ENCODE peak calls at places on chromosomes 5 and 9, in six cellular contexts. One of them, this sample, is unnamed.

GRCh38 chr5:150045512-150045911 is 40.8 kb downstream of the CSF1R start:
- DNase-seq in kidney: no peak
- DNase-seq in HepG2: no peak
- DNase-seq in colonic mucosa: no peak
- DNase-seq in IMR-90: no peak
- DNase-seq in mesenchymal stem cell: no peak
- DNase-seq in this sample: peak

GRCh38 chr9:28808042-28808441 is 1234.8 kb upstream of the C9orf72 start:
- DNase-seq in kidney: no peak
- DNase-seq in HepG2: no peak
- DNase-seq in colonic mucosa: no peak
- DNase-seq in IMR-90: no peak
- DNase-seq in mesenchymal stem cell: peak
- DNase-seq in this sample: no peak

GRCh38 chr5:135034186-135034962 is at the start of gene PITX1:
- DNase-seq in kidney: peak
- DNase-seq in HepG2: peak
- DNase-seq in colonic mucosa: peak
- DNase-seq in IMR-90: peak
- DNase-seq in mesenchymal stem cell: peak
- DNase-seq in this sample: peak

GRCh38 chr9:98907055-98907454 is 36.7 kb upstream of the COL15A1 start:
- DNase-seq in kidney: no peak
- DNase-seq in HepG2: no peak
- DNase-seq in colonic mucosa: no peak
- DNase-seq in IMR-90: no peak
- DNase-seq in mesenchymal stem cell: peak
- DNase-seq in this sample: no peak

GRCh38 chr5:116573617-116574431 is 799 bp downstream of the SEMA6A start:
- DNase-seq in kidney: peak
- DNase-seq in HepG2: no peak
- DNase-seq in colonic mucosa: peak
- DNase-seq in IMR-90: no peak
- DNase-seq in mesenchymal stem cell: peak
- DNase-seq in this sample: peak

GRCh38 chr5:167867281-167867680 is 424.2 kb upstream of the WWC1 start:
- DNase-seq in kidney: no peak
- DNase-seq in HepG2: no peak
- DNase-seq in colonic mucosa: no peak
- DNase-seq in IMR-90: no peak
- DNase-seq in mesenchymal stem cell: no peak
- DNase-seq in this sample: no peak

GRCh38 chr9:74951725-74952151 is 974 bp downstream of the C9orf40 start:
- DNase-seq in kidney: peak
- DNase-seq in HepG2: peak
- DNase-seq in colonic mucosa: peak
- DNase-seq in IMR-90: peak
- DNase-seq in mesenchymal stem cell: peak
- DNase-seq in this sample: peak

GRCh38 chr9:20236676-20237075 is 385.6 kb downstream of the MLLT3 start:
- DNase-seq in kidney: no peak
- DNase-seq in HepG2: peak
- DNase-seq in colonic mucosa: no peak
- DNase-seq in IMR-90: no peak
- DNase-seq in mesenchymal stem cell: no peak
- DNase-seq in this sample: no peak

GRCh38 chr5:133219296-133219695 is 167.5 kb downstream of the HSPA4 start:
- DNase-seq in kidney: no peak
- DNase-seq in HepG2: no peak
- DNase-seq in colonic mucosa: no peak
- DNase-seq in IMR-90: no peak
- DNase-seq in mesenchymal stem cell: no peak
- DNase-seq in this sample: peak

GRCh38 chr5:68432682-68433081 is 217.1 kb downstream of the PIK3R1 start:
- DNase-seq in kidney: no peak
- DNase-seq in HepG2: no peak
- DNase-seq in colonic mucosa: no peak
- DNase-seq in IMR-90: no peak
- DNase-seq in mesenchymal stem cell: no peak
- DNase-seq in this sample: no peak

GRCh38 chr5:31639488-31640011 is 619 bp downstream of the PDZD2 start:
- DNase-seq in kidney: peak
- DNase-seq in HepG2: no peak
- DNase-seq in colonic mucosa: no peak
- DNase-seq in IMR-90: no peak
- DNase-seq in mesenchymal stem cell: peak
- DNase-seq in this sample: peak

GRCh38 chr9:136886610-136887597 is 588 bp downstream of the TRAF2 start:
- DNase-seq in kidney: peak
- DNase-seq in HepG2: no peak
- DNase-seq in colonic mucosa: no peak
- DNase-seq in IMR-90: peak
- DNase-seq in mesenchymal stem cell: peak
- DNase-seq in this sample: peak

GRCh38 chr5:74798977-74799911 is 32.2 kb downstream of the NSA2 start:
- DNase-seq in kidney: no peak
- DNase-seq in HepG2: peak
- DNase-seq in colonic mucosa: no peak
- DNase-seq in IMR-90: peak
- DNase-seq in mesenchymal stem cell: no peak
- DNase-seq in this sample: no peak

DNA sequence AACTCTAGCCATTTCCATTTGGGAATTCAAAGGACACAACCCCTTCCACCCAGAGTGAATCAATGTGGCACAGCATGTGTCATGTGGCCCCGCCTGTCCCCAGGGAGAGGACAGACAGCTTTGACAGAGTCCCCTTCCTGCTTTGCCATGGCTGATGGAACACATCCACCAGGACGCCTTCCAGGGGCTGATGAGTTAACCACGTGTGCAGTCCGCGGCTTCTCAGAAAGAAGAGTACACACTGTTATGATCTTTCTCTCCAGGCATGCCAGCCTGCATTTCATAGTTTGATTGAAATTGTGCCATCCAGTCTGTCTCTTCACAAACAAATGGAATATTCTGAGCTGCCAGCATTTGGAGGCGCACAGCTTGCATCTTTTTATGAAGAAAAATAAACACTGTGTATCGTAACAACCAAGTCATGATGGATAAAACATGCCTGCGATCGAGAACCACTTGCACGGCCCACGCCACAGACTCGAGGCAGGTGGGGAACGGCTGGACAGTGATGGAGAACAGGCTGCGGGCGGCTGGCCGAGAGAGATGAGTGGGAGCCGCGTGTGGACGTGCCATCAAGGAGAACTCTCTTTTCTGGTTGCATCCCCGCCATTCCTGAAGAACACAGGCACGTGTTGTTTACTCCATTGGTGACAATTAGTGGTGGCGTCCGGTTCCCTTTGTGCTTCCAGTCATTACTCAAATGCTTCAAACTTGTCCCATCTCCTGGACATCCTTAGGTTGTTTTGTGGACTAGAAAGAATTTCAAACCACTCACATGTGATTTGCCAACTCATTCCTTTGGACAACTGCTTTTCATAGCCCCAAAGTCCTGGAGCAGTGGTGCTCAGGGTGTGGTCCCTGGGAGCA is 220.2 kb downstream of the AGTPBP1 start:
- DNase-seq in kidney: no peak
- DNase-seq in HepG2: no peak
- DNase-seq in colonic mucosa: no peak
- DNase-seq in IMR-90: no peak
- DNase-seq in mesenchymal stem cell: no peak
- DNase-seq in this sample: no peak
- H3K4me3 ChIP-seq in kidney: no peak
- H3K4me3 ChIP-seq in HepG2: no peak
- H3K4me3 ChIP-seq in colonic mucosa: no peak
- H3K4me3 ChIP-seq in IMR-90: no peak
- H3K4me3 ChIP-seq in mesenchymal stem cell: no peak
- H3K4me3 ChIP-seq in this sample: no peak

GRCh38 chr5:148477429-148477828 is 93.7 kb downstream of the FBXO38 start:
- DNase-seq in kidney: no peak
- DNase-seq in HepG2: no peak
- DNase-seq in colonic mucosa: no peak
- DNase-seq in IMR-90: no peak
- DNase-seq in mesenchymal stem cell: no peak
- DNase-seq in this sample: no peak

GRCh38 chr5:148476302-148476701 is 92.5 kb downstream of the FBXO38 start:
- DNase-seq in kidney: no peak
- DNase-seq in HepG2: no peak
- DNase-seq in colonic mucosa: no peak
- DNase-seq in IMR-90: no peak
- DNase-seq in mesenchymal stem cell: no peak
- DNase-seq in this sample: no peak

GRCh38 chr5:148471379-148471778 is 87.6 kb downstream of the FBXO38 start:
- DNase-seq in kidney: no peak
- DNase-seq in HepG2: no peak
- DNase-seq in colonic mucosa: no peak
- DNase-seq in IMR-90: peak
- DNase-seq in mesenchymal stem cell: no peak
- DNase-seq in this sample: no peak

GRCh38 chr5:148469446-148470062 is 85.8 kb downstream of the FBXO38 start:
- DNase-seq in kidney: no peak
- DNase-seq in HepG2: no peak
- DNase-seq in colonic mucosa: no peak
- DNase-seq in IMR-90: peak
- DNase-seq in mesenchymal stem cell: peak
- DNase-seq in this sample: no peak

DNA sequence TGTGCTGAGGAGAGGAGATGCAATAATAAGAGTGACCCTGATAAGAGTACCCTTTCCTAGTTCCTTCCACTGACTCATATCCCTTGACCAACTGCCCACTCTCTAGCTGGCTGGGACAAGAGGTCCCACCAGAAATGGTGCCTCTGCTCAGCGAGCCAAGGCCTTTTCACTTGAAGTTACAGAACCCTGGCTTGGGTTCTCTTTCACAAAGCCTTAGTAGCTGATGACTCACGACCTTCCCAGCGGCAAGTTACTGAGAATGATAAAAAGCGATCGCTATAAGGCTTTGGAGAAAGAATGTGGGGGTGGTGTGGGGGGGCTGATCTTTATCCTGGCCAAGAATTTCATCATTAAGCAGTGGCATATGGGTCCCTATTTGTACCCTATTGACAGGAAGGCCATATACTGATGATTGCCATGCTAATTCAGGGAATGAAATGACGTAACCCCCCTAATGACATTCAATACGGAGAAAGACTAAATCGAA is 90.3 kb downstream of the FBXO38 start:
- DNase-seq in kidney: no peak
- DNase-seq in HepG2: no peak
- DNase-seq in colonic mucosa: no peak
- DNase-seq in IMR-90: peak
- DNase-seq in mesenchymal stem cell: no peak
- DNase-seq in this sample: no peak
- H3K27ac ChIP-seq in kidney: no peak
- H3K27ac ChIP-seq in HepG2: no peak
- H3K27ac ChIP-seq in colonic mucosa: no peak
- H3K27ac ChIP-seq in IMR-90: no peak
- H3K27ac ChIP-seq in mesenchymal stem cell: no peak
- H3K27ac ChIP-seq in this sample: no peak

GRCh38 chr9:97220894-97221477 is 86.5 kb upstream of the CCDC180 start:
- DNase-seq in kidney: no peak
- DNase-seq in HepG2: no peak
- DNase-seq in colonic mucosa: no peak
- DNase-seq in IMR-90: no peak
- DNase-seq in mesenchymal stem cell: peak
- DNase-seq in this sample: peak
- H3K9ac ChIP-seq in kidney: no peak
- H3K9ac ChIP-seq in HepG2: no peak
- H3K9ac ChIP-seq in colonic mucosa: no peak
- H3K9ac ChIP-seq in IMR-90: no peak
- H3K9ac ChIP-seq in mesenchymal stem cell: no peak
- H3K9ac ChIP-seq in this sample: peak

DNA sequence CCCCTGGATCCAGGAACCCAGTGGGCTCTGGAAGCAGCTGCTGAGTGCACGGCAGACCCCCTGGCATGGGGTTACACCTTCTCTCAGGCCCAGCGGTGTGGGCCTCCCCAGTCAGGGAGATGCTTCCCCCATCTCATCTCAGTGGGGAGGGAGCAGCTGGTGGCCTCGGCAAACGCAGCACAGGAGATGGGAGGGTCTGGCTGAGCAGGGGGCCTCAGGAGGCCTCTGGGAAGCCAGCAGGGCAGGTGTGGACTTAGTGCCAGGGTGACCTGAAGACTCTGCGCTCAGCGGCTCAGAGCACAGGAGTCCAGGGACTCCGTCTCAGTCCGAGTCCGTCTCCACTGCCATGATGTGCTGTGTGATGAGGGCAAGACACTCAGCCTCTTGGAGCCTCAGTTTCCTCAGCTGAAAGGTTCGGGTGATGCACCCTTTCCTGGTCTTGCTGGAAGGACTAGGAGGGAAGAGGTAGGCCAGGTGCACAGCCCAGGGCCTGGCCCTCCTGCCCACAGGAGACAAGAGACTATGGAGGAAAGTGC is 100.6 kb downstream of the GTF3C4 start:
- DNase-seq in kidney: no peak
- DNase-seq in HepG2: no peak
- DNase-seq in colonic mucosa: no peak
- DNase-seq in IMR-90: no peak
- DNase-seq in mesenchymal stem cell: no peak
- DNase-seq in this sample: no peak
- H3K4me3 ChIP-seq in kidney: peak
- H3K4me3 ChIP-seq in HepG2: peak
- H3K4me3 ChIP-seq in colonic mucosa: peak
- H3K4me3 ChIP-seq in IMR-90: peak
- H3K4me3 ChIP-seq in mesenchymal stem cell: peak
- H3K4me3 ChIP-seq in this sample: no peak

GRCh38 chr9:124355941-124356744 is 59.1 kb downstream of the PSMB7 start:
- DNase-seq in kidney: peak
- DNase-seq in HepG2: no peak
- DNase-seq in colonic mucosa: no peak
- DNase-seq in IMR-90: no peak
- DNase-seq in mesenchymal stem cell: no peak
- DNase-seq in this sample: no peak
- H3K27ac ChIP-seq in kidney: no peak
- H3K27ac ChIP-seq in HepG2: no peak
- H3K27ac ChIP-seq in colonic mucosa: no peak
- H3K27ac ChIP-seq in IMR-90: no peak
- H3K27ac ChIP-seq in mesenchymal stem cell: no peak
- H3K27ac ChIP-seq in this sample: no peak

GRCh38 chr9:115220339-115221009 is 102.5 kb upstream of the TNC start:
- DNase-seq in kidney: no peak
- DNase-seq in HepG2: no peak
- DNase-seq in colonic mucosa: no peak
- DNase-seq in IMR-90: peak
- DNase-seq in mesenchymal stem cell: no peak
- DNase-seq in this sample: no peak
- H3K9ac ChIP-seq in kidney: no peak
- H3K9ac ChIP-seq in HepG2: no peak
- H3K9ac ChIP-seq in colonic mucosa: no peak
- H3K9ac ChIP-seq in IMR-90: no peak
- H3K9ac ChIP-seq in mesenchymal stem cell: peak
- H3K9ac ChIP-seq in this sample: no peak

This sample was measured in endodermal cell.